ENCODE peak calls at places on chromosomes 2 and 18, in six cellular contexts. A is GDM1; S is stimulated activated CD8-positive, alpha-beta memory T cell treated with anti-CD3 and anti-CD28 coated beads, Interleukin-12 subunit alpha, Interleukin-12 subunit beta, amount 100 ng/mL, for 1 hour; Z is foreskin fibroblast; D is CD8-positive, alpha-beta T cell; N is hypothalamus. M is an unnamed sample.
A peak's percentile ranks its signal among the peaks of the same experiment; 100 is the strongest.

GRCh38 chr2:42804338-42804737 is 12.0 kb upstream of the HAAO start:
- DNase-seq in A (no peak), S (no peak), Z (peak; percentile 80), D (no peak), N (no peak), M (no peak)

GRCh38 chr2:190443778-190444481 is 35.8 kb downstream of the MFSD6 start:
- DNase-seq in A (no peak), S (no peak), Z (peak; percentile 23), D (no peak), N (no peak), M (no peak)

GRCh38 chr2:38095996-38096861 is 20.3 kb upstream of the CYP1B1 start:
- DNase-seq in A (peak; percentile 48), S (no peak), Z (peak; percentile 17), D (no peak), N (no peak), M (no peak)

GRCh38 chr18:78982186-78982585 is 2.6 kb downstream of the SALL3 start:
- DNase-seq in A (no peak), S (no peak), Z (no peak), D (no peak), N (no peak), M (no peak)

GRCh38 chr2:52821631-52822030 is 946.0 kb upstream of the CHAC2 start:
- DNase-seq in A (no peak), S (no peak), Z (no peak), D (no peak), N (no peak), M (no peak)

GRCh38 chr2:177573120-177573519 is 180.5 kb downstream of the AGPS start:
- DNase-seq in A (no peak), S (no peak), Z (no peak), D (no peak), N (no peak), M (no peak)

GRCh38 chr2:19120941-19121750 is 237.3 kb downstream of the OSR1 start:
- DNase-seq in A (no peak), S (no peak), Z (peak; percentile 96), D (no peak), N (peak; percentile 28), M (no peak)

GRCh38 chr2:17166506-17166905 is 351.7 kb downstream of the RAD51AP2 start:
- DNase-seq in A (no peak), S (no peak), Z (peak; percentile 6), D (no peak), N (no peak), M (no peak)

GRCh38 chr2:71292159-71292558 is 39.4 kb upstream of the ZNF638 start:
- DNase-seq in A (no peak), S (no peak), Z (no peak), D (no peak), N (no peak), M (no peak)

GRCh38 chr2:127479219-127479825 is 47.0 kb downstream of the IWS1 start:
- DNase-seq in A (peak; percentile 35), S (no peak), Z (peak; percentile 23), D (no peak), N (no peak), M (no peak)

GRCh38 chr18:22293417-22293816 is 124.0 kb downstream of the GATA6 start:
- DNase-seq in A (no peak), S (no peak), Z (no peak), D (no peak), N (no peak), M (no peak)

GRCh38 chr2:231016576-231017249 is 20.6 kb upstream of the C2orf72 start:
- DNase-seq in A (no peak), S (no peak), Z (no peak), D (no peak), N (no peak), M (no peak)

GRCh38 chr2:168157926-168158325 is 89.5 kb downstream of the STK39 start:
- DNase-seq in A (no peak), S (no peak), Z (no peak), D (no peak), N (no peak), M (no peak)

M was measured in T-cell.